ENCODE peak calls at places on chromosome 7, in five cellular contexts. One of them, this sample, is unnamed.
A peak's percentile ranks its signal among the peaks of the same experiment; 100 is the strongest.

GRCh38 chr7:148327379-148327778 is 263.2 kb upstream of the C7orf33 start:
- DNase-seq in heart right ventricle: no peak
- DNase-seq in T follicular helper cell: no peak
- DNase-seq in iPS DF 6.9: no peak
- DNase-seq in kidney glomerular epithelial cell: peak; percentile 13
- DNase-seq in this sample: peak; percentile 36

GRCh38 chr7:46356365-46356764 is 435.3 kb upstream of the IGFBP3 start:
- DNase-seq in heart right ventricle: no peak
- DNase-seq in T follicular helper cell: no peak
- DNase-seq in iPS DF 6.9: no peak
- DNase-seq in kidney glomerular epithelial cell: no peak
- DNase-seq in this sample: no peak

GRCh38 chr7:101882595-101883564 is 65.5 kb downstream of the CUX1 start:
- DNase-seq in T follicular helper cell: no peak
- DNase-seq in kidney glomerular epithelial cell: peak; percentile 96
- DNase-seq in heart right ventricle: peak; percentile 68
- DNase-seq in iPS DF 6.9: no peak
- DNase-seq in this sample: peak; percentile 98

GRCh38 chr7:82050134-82050533 is 280.3 kb upstream of the HGF start:
- DNase-seq in heart right ventricle: no peak
- DNase-seq in iPS DF 6.9: no peak
- DNase-seq in T follicular helper cell: no peak
- DNase-seq in kidney glomerular epithelial cell: peak; percentile 85
- DNase-seq in this sample: no peak

GRCh38 chr7:92730808-92731207 is 105.6 kb downstream of the CDK6 start:
- DNase-seq in T follicular helper cell: no peak
- DNase-seq in kidney glomerular epithelial cell: no peak
- DNase-seq in heart right ventricle: no peak
- DNase-seq in iPS DF 6.9: no peak
- DNase-seq in this sample: no peak

GRCh38 chr7:650339-651031 is 76.0 kb upstream of the DNAAF5 start:
- DNase-seq in iPS DF 6.9: no peak
- DNase-seq in T follicular helper cell: no peak
- DNase-seq in kidney glomerular epithelial cell: no peak
- DNase-seq in heart right ventricle: peak; percentile 81
- DNase-seq in this sample: no peak

GRCh38 chr7:64905133-64905532 is 2.1 kb downstream of the ZNF273 start:
- DNase-seq in iPS DF 6.9: no peak
- DNase-seq in kidney glomerular epithelial cell: no peak
- DNase-seq in T follicular helper cell: no peak
- DNase-seq in heart right ventricle: no peak
- DNase-seq in this sample: no peak

GRCh38 chr7:16421333-16422099 is at the start of gene CRPPA:
- DNase-seq in kidney glomerular epithelial cell: peak; percentile 28
- DNase-seq in iPS DF 6.9: no peak
- DNase-seq in heart right ventricle: peak; percentile 56
- DNase-seq in T follicular helper cell: peak; percentile 20
- DNase-seq in this sample: peak; percentile 46

GRCh38 chr7:34357068-34357467 is 300.9 kb upstream of the NPSR1 start:
- DNase-seq in kidney glomerular epithelial cell: peak; percentile 75
- DNase-seq in iPS DF 6.9: no peak
- DNase-seq in heart right ventricle: no peak
- DNase-seq in T follicular helper cell: no peak
- DNase-seq in this sample: no peak